ENCODE peak calls at places on chromosomes 16 and 17, in five cellular contexts. Y, M, B, S and E are unnamed samples.

GRCh38 chr17:39919087-39919683 is 750 bp upstream of the GSDMB start:
- DNase-seq in B (no peak), S (no peak), Y (no peak), M (no peak), E (no peak)

GRCh38 chr17:73071387-73071999 is 21.0 kb downstream of the SLC39A11 start:
- DNase-seq in S (no peak), Y (no peak), M (no peak), B (no peak), E (no peak)

GRCh38 chr17:13561606-13562270 is 40.0 kb downstream of the HS3ST3A1 start:
- DNase-seq in Y (no peak), B (no peak), S (no peak), M (no peak), E (no peak)

GRCh38 chr16:17303101-17303500 is 167.7 kb downstream of the XYLT1 start:
- DNase-seq in M (no peak), B (no peak), Y (no peak), S (no peak), E (no peak)

GRCh38 chr16:75273054-75273925 is 21.9 kb upstream of the BCAR1 start:
- DNase-seq in Y (peak), M (no peak), S (peak), B (no peak), E (no peak)

GRCh38 chr17:67528751-67529436 is 151.8 kb downstream of the PITPNC1 start:
- DNase-seq in Y (no peak), M (peak), B (peak), S (peak), E (peak)

GRCh38 chr17:14672830-14673229 is 371.9 kb downstream of the HS3ST3B1 start:
- DNase-seq in Y (peak), S (peak), M (peak), B (peak), E (no peak)

GRCh38 chr17:41338961-41339485 is 11.6 kb downstream of the KRT33A start:
- DNase-seq in B (no peak), S (peak), M (no peak), Y (peak), E (no peak)

GRCh38 chr17:28811594-28812135 is 30.9 kb downstream of the FAM222B start:
- DNase-seq in Y (peak), B (no peak), M (peak), S (peak), E (no peak)

GRCh38 chr17:45338023-45338781 is 21.4 kb upstream of the MAP3K14 start:
- DNase-seq in M (no peak), Y (no peak), S (no peak), B (no peak), E (no peak)

GRCh38 chr16:59168715-59169114 is 434.6 kb upstream of the GOT2 start:
- DNase-seq in M (no peak), Y (no peak), S (no peak), B (no peak), E (no peak)

GRCh38 chr16:49129935-49130334 is 151.7 kb downstream of the CBLN1 start:
- DNase-seq in S (no peak), B (no peak), M (no peak), Y (no peak), E (no peak)

GRCh38 chr16:69432069-69432468 is 7.7 kb downstream of the CYB5B start:
- DNase-seq in B (no peak), S (no peak), Y (no peak), M (no peak), E (no peak)

GRCh38 chr17:35486920-35487727 is 38.6 kb upstream of the SLFN13 start:
- DNase-seq in Y (peak), B (no peak), M (peak), S (peak), E (no peak)

GRCh38 chr16:88713568-88714419 is 7.5 kb downstream of the CTU2 start:
- DNase-seq in Y (peak), B (no peak), S (peak), M (no peak), E (no peak)

GRCh38 chr16:57427824-57428223 is 19.4 kb downstream of the CIAPIN1 start:
- DNase-seq in B (no peak), Y (no peak), S (no peak), M (no peak), E (no peak)

GRCh38 chr16:24552705-24553104 is 13.3 kb downstream of the RBBP6 start:
- DNase-seq in S (no peak), Y (no peak), M (no peak), B (no peak), E (no peak)

GRCh38 chr16:454397-454940 is 29.0 kb downstream of the RAB11FIP3 start:
- DNase-seq in M (no peak), B (no peak), Y (no peak), S (no peak), E (no peak)

GRCh38 chr17:3534881-3535252 is 22.7 kb downstream of the TRPV3 start:
- DNase-seq in B (no peak), S (peak), Y (no peak), M (no peak), E (no peak)

GRCh38 chr16:23535901-23536300 is 21.2 kb downstream of the EARS2 start:
- DNase-seq in Y (peak), S (peak), B (no peak), M (no peak), E (no peak)

GRCh38 chr17:73474370-73474988 is 162.7 kb upstream of the CDC42EP4 start:
- DNase-seq in Y (peak), B (peak), S (peak), M (peak), E (no peak)

GRCh38 chr17:63774141-63774981 is at the start of gene DDX42:
- DNase-seq in M (peak), S (no peak), B (no peak), Y (no peak), E (peak)

GRCh38 chr17:2580156-2580555 is 13.3 kb upstream of the PAFAH1B1 start:
- DNase-seq in Y (no peak), S (no peak), M (no peak), B (no peak), E (no peak)

GRCh38 chr16:4988647-4989046 is 30.5 kb downstream of the SEC14L5 start:
- DNase-seq in S (no peak), M (no peak), Y (no peak), B (no peak), E (no peak)

GRCh38 chr16:15518412-15519351 is 84.3 kb downstream of the BMERB1 start:
- DNase-seq in B (no peak), Y (no peak), M (no peak), S (no peak), E (no peak)

GRCh38 chr17:17059301-17059890 is 17.1 kb downstream of the MPRIP start:
- DNase-seq in Y (no peak), B (no peak), S (no peak), M (no peak), E (no peak)

GRCh38 chr16:3256876-3257465 is 538 bp upstream of the MEFV start:
- DNase-seq in M (no peak), Y (no peak), S (peak), B (no peak), E (no peak)

GRCh38 chr17:82815354-82815753 is 24.5 kb downstream of the ZNF750 start:
- DNase-seq in M (no peak), S (no peak), Y (no peak), B (no peak), E (no peak)

GRCh38 chr16:6642271-6642670 is 690.4 kb upstream of the RBFOX1 start:
- DNase-seq in Y (no peak), S (no peak), B (no peak), M (no peak), E (no peak)

GRCh38 chr17:49459401-49459984 is 35.6 kb upstream of the NGFR start:
- DNase-seq in Y (no peak), B (no peak), M (no peak), S (no peak), E (no peak)

GRCh38 chr17:38879878-38880727 is 10.2 kb downstream of the LASP1 start:
- DNase-seq in M (peak), B (no peak), Y (peak), S (peak), E (no peak)

GRCh38 chr17:40793800-40794199 is 6.0 kb downstream of the KRT28 start:
- DNase-seq in Y (no peak), S (no peak), B (no peak), M (no peak), E (no peak)

GRCh38 chr17:559699-560378 is 154.8 kb downstream of the VPS53 start:
- DNase-seq in M (no peak), Y (peak), S (peak), B (peak), E (no peak)

GRCh38 chr17:30969989-30970680 is 704 bp upstream of the RNF135 start:
- DNase-seq in S (peak), M (peak), B (no peak), Y (peak), E (no peak)

GRCh38 chr16:86836503-86837125 is 258.3 kb downstream of the FOXL1 start:
- DNase-seq in Y (peak), S (peak), B (peak), M (no peak), E (no peak)
- TF ChIP-seq CTCF in Y (no peak), S (no peak), B (no peak), M (no peak), E (no peak)

DNA sequence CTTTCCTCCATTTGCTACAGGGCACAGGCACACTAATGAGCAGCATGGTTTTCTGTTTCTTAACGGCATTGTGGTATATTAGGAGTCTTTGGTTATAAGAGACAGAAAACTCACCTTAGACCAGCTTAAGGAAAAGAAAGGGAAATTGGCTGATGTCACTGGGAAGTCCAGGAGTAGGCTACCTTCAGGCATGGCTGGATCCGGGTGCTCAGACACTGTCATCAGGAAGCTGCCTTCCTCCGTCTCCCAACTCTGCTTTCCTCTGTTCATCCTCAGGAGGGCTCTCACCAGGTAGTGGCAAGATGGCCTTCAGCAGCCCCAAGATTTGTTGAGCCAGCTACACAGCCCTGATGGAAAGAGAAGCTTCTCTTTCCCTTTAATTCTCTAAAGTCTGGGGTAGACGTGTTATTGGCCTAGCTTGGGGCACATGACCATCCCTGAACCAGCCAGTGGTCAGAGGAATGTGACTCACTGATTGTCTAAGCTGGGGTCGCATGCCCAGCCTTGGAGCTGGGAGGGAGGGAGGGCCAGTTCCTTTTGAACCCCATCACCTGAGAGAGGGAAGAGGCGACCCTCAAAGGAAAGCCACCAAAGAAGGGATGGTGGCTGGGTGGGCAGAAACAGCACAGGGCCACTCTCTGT is 117.4 kb downstream of the CLEC16A start:
- DNase-seq in Y (no peak), B (no peak), S (no peak), M (no peak), E (no peak)
- TF ChIP-seq CTCF in Y (no peak), B (no peak), S (no peak), M (no peak), E (no peak)

GRCh38 chr17:48134912-48135480 is 27.4 kb downstream of the SNX11 start:
- DNase-seq in Y (no peak), M (no peak), B (no peak), S (no peak), E (no peak)
- TF ChIP-seq CTCF in Y (no peak), M (no peak), B (no peak), S (peak), E (peak)

DNA sequence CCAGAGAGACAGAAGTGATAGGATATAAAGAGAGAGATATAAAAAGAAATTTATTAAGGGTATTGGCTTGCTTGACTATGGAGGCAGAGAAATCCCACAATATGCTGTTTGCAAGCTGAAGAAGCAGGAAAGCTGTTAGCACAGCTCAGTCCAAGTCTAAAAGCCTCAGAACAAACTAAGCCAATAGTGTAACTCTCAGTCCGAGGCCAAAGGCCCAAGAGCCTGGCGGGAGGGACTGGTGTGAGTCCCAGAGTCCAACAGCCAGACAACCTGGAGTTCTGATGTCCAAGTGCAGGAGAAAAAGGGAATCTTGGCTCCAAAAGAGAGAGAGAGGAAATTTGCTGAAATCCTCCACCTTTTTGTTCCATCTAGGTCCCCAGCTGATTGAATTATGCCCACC is 30.3 kb upstream of the NACA2 start:
- DNase-seq in M (no peak), B (no peak), Y (no peak), S (no peak), E (no peak)
- TF ChIP-seq CTCF in M (no peak), B (no peak), Y (no peak), S (no peak), E (no peak)